ENCODE peak calls at places on chromosomes 6 and 20, in six cellular contexts. J is A549; O is pancreas; D is left cardiac atrium; H is gastroesophageal sphincter; Y is stimulated activated naive B cell treated with anti-CD40 and anti-IgM and Interleukin-4, amounts not matched to agents 10 μg/mL and 1 μg/mL and 100 μg/mL, for 72 hours. C is an unnamed sample.

GRCh38 chr6:56381852-56382251 is 134.5 kb upstream of the COL21A1 start:
- ATAC-seq in O (peak), J (no peak), H (no peak), D (no peak), Y (no peak), C (peak)

GRCh38 chr6:8579372-8579771 is 144.0 kb upstream of the SLC35B3 start:
- ATAC-seq in O (no peak), J (no peak), D (no peak), Y (no peak), H (no peak), C (peak)

GRCh38 chr6:63447134-63447533 is 125.1 kb upstream of the LOC128125822 start:
- ATAC-seq in O (peak), J (no peak), D (no peak), Y (no peak), H (peak), C (no peak)

GRCh38 chr20:52084727-52085126 is 106.9 kb downstream of the ZFP64 start:
- ATAC-seq in D (no peak), O (no peak), Y (no peak), J (no peak), H (no peak), C (no peak)

GRCh38 chr20:11807070-11807741 is 110.5 kb upstream of the BTBD3 start:
- ATAC-seq in H (peak), J (peak), Y (no peak), D (peak), O (peak), C (no peak)

GRCh38 chr6:142569676-142570075 is 267.9 kb downstream of the ADGRG6 start:
- ATAC-seq in D (no peak), J (no peak), H (no peak), O (peak), Y (no peak), C (no peak)

GRCh38 chr20:62796699-62797491 is 622 bp downstream of the MRGBP start:
- ATAC-seq in J (no peak), Y (no peak), H (no peak), O (no peak), D (peak), C (no peak)

GRCh38 chr6:106973018-106973840 is 1.3 kb downstream of the CD24 start:
- ATAC-seq in H (no peak), J (peak), Y (peak), O (peak), D (no peak), C (peak)

GRCh38 chr20:59565768-59566461 is 38.4 kb upstream of the PHACTR3 start:
- ATAC-seq in Y (no peak), J (no peak), H (no peak), O (no peak), D (no peak), C (no peak)

GRCh38 chr6:26474439-26474881 is 16.7 kb downstream of the BTN2A1 start:
- ATAC-seq in Y (peak), D (peak), O (no peak), J (peak), H (peak), C (no peak)

GRCh38 chr6:117327149-117328004 is 62.0 kb downstream of the VGLL2 start:
- ATAC-seq in D (no peak), Y (no peak), H (no peak), J (no peak), O (no peak), C (no peak)

GRCh38 chr6:76516924-76517323 is 444.5 kb upstream of the IMPG1 start:
- ATAC-seq in H (no peak), O (no peak), J (no peak), D (no peak), Y (no peak), C (no peak)

GRCh38 chr6:158818580-158819212 is 472 bp downstream of the EZR start:
- ATAC-seq in J (peak), H (peak), O (peak), D (peak), Y (peak), C (peak)

GRCh38 chr20:382291-383115 is 1.9 kb downstream of the TRIB3 start:
- ATAC-seq in J (peak), D (peak), Y (no peak), O (peak), H (peak), C (peak)

GRCh38 chr6:136410201-136411027 is 120.8 kb upstream of the BCLAF1 start:
- ATAC-seq in Y (peak), J (peak), O (no peak), H (no peak), D (no peak), C (no peak)

GRCh38 chr20:4957187-4957586 is 44.1 kb downstream of the SLC23A2 start:
- ATAC-seq in D (no peak), J (no peak), Y (no peak), O (no peak), H (no peak), C (no peak)

GRCh38 chr6:45991189-45991588 is 24.5 kb downstream of the CLIC5 start:
- ATAC-seq in D (no peak), Y (no peak), H (no peak), O (no peak), J (no peak), C (no peak)

GRCh38 chr20:57378107-57378506 is 13.1 kb upstream of the RBM38 start:
- ATAC-seq in J (no peak), O (no peak), D (no peak), H (no peak), Y (no peak), C (no peak)

GRCh38 chr6:70954750-70955149 is 2.1 kb downstream of the B3GAT2 start:
- ATAC-seq in Y (no peak), D (no peak), J (no peak), H (no peak), O (no peak), C (no peak)

GRCh38 chr6:95545226-95545625 is 32.1 kb upstream of the MANEA start:
- ATAC-seq in O (peak), J (no peak), D (peak), Y (no peak), H (peak), C (no peak)

GRCh38 chr6:16292942-16293341 is 54.6 kb downstream of the GMPR start:
- ATAC-seq in O (peak), J (no peak), H (no peak), D (no peak), Y (no peak), C (peak)

GRCh38 chr20:49572857-49573256 is 4.9 kb upstream of the PTGIS start:
- ATAC-seq in O (no peak), D (no peak), J (no peak), H (no peak), Y (no peak), C (no peak)

GRCh38 chr6:53033764-53034163 is 31.4 kb upstream of the FBXO9 start:
- ATAC-seq in H (peak), D (peak), Y (no peak), J (no peak), O (peak), C (no peak)

GRCh38 chr6:20412674-20413073 is 11.0 kb downstream of the E2F3 start:
- ATAC-seq in J (no peak), Y (no peak), D (no peak), H (no peak), O (no peak), C (no peak)

GRCh38 chr6:156058356-156058755 is 602.7 kb upstream of the NOX3 start:
- ATAC-seq in J (no peak), D (no peak), Y (no peak), O (no peak), H (no peak), C (no peak)

GRCh38 chr6:136684483-136684882 is 107.8 kb downstream of the MAP3K5 start:
- ATAC-seq in O (no peak), J (no peak), D (peak), H (no peak), Y (no peak), C (no peak)

GRCh38 chr6:116530436-116530835 is 15.0 kb downstream of the TRAPPC3L start:
- ATAC-seq in H (no peak), J (no peak), Y (no peak), D (no peak), O (no peak), C (no peak)

GRCh38 chr6:116047173-116047933 is 13.3 kb downstream of the FRK start:
- ATAC-seq in Y (peak), J (peak), H (peak), D (peak), O (peak), C (peak)

GRCh38 chr20:44410583-44411019 is 55.1 kb downstream of the HNF4A start:
- ATAC-seq in H (no peak), O (no peak), J (no peak), D (no peak), Y (no peak), C (no peak)

GRCh38 chr6:110971458-110971857 is 10.4 kb upstream of the RPF2 start:
- ATAC-seq in O (peak), D (peak), J (no peak), Y (no peak), H (no peak), C (peak)

GRCh38 chr20:46226602-46227001 is 81.7 kb downstream of the CDH22 start:
- ATAC-seq in H (no peak), O (no peak), D (no peak), Y (no peak), J (no peak), C (no peak)

GRCh38 chr20:32247957-32248497 is 29.4 kb upstream of the KIF3B start:
- ATAC-seq in O (no peak), H (no peak), D (no peak), J (no peak), Y (no peak), C (no peak)

GRCh38 chr6:132063738-132064137 is 112.6 kb upstream of the CCN2 start:
- ATAC-seq in J (peak), O (no peak), Y (no peak), D (peak), H (peak), C (peak)

GRCh38 chr6:39617520-39617919 is 107.7 kb downstream of the KIF6 start:
- ATAC-seq in D (no peak), J (no peak), Y (no peak), H (no peak), O (no peak), C (no peak)

GRCh38 chr20:63275825-63276224 is 3.2 kb downstream of the ARFGAP1 start:
- ATAC-seq in H (no peak), O (no peak), Y (no peak), D (no peak), J (no peak), C (no peak)

GRCh38 chr6:47714802-47715201 is 16.4 kb downstream of the ADGRF4 start:
- ATAC-seq in H (no peak), D (no peak), O (no peak), J (no peak), Y (no peak), C (no peak)

GRCh38 chr6:152305672-152306071 is 331.5 kb downstream of the SYNE1 start:
- ATAC-seq in D (no peak), H (no peak), J (no peak), O (no peak), Y (no peak), C (no peak)

GRCh38 chr6:21238208-21238607 is 355.3 kb upstream of the SOX4 start:
- ATAC-seq in H (no peak), J (no peak), O (no peak), D (no peak), Y (no peak), C (no peak)

GRCh38 chr6:151131346-151131745 is 108.4 kb upstream of the AKAP12 start:
- ATAC-seq in D (no peak), Y (no peak), J (no peak), H (no peak), O (no peak), C (no peak)

C was measured in esophagus mucosa.